ENCODE peak calls at places on chromosomes 16 and 17, in seven cellular contexts. F, C, O, M, W, J and B are unnamed samples.

GRCh38 chr16:4049031-4049430 is 67.2 kb downstream of the ADCY9 start:
- DNase-seq in C (no peak), W (no peak), F (no peak), O (no peak), M (no peak), J (no peak), B (no peak)

GRCh38 chr16:280552-280951 is at the start of gene ARHGDIG:
- DNase-seq in J (no peak), O (no peak), W (no peak), C (no peak), F (no peak), M (peak; percentile 54), B (no peak)

GRCh38 chr16:1097156-1097555 is 1.1 kb upstream of the C1QTNF8 start:
- DNase-seq in W (no peak), C (no peak), M (no peak), J (no peak), O (no peak), F (no peak), B (no peak)

GRCh38 chr17:63675231-63675606 is 24.7 kb downstream of the LIMD2 start:
- DNase-seq in M (no peak), W (no peak), F (peak; percentile 42), O (no peak), C (no peak), J (no peak), B (no peak)

GRCh38 chr17:64412944-64413381 is 22.3 kb upstream of the PECAM1 start:
- DNase-seq in F (peak; percentile 24), W (no peak), M (no peak), C (no peak), J (no peak), O (no peak), B (no peak)

GRCh38 chr17:75703591-75703990 is 17.7 kb upstream of the ITGB4 start:
- DNase-seq in O (no peak), C (no peak), W (no peak), J (no peak), M (peak; percentile 40), F (peak; percentile 29), B (no peak)

GRCh38 chr16:4391635-4392381 is 20.2 kb downstream of the VASN start:
- DNase-seq in C (no peak), J (no peak), M (peak; percentile 25), F (no peak), O (no peak), W (peak; percentile 47), B (no peak)

GRCh38 chr16:85724936-85725335 is 26.0 kb downstream of the C16orf74 start:
- DNase-seq in M (no peak), J (no peak), O (no peak), C (no peak), F (no peak), W (no peak), B (no peak)